ENCODE peak calls at places on chromosomes 3 and 15, in nine cellular contexts. M, W, N, K, A, S, U, B and J are unnamed samples.

GRCh38 chr3:124664804-124665203 is 65.4 kb upstream of the UMPS start:
- DNase-seq in M (no peak), W (no peak), N (no peak), K (no peak), A (no peak), S (no peak), U (peak), B (no peak), J (no peak)

GRCh38 chr3:23685484-23686258 is 120.1 kb upstream of the UBE2E1 start:
- DNase-seq in M (peak), W (no peak), N (no peak), K (peak), A (peak), S (peak), U (peak), B (no peak), J (peak)

GRCh38 chr3:17070560-17070959 is 185.8 kb downstream of the PLCL2 start:
- DNase-seq in M (peak), W (no peak), N (no peak), K (no peak), A (peak), S (peak), U (no peak), B (no peak), J (no peak)

GRCh38 chr15:36468746-36469145 is 110.7 kb upstream of the CDIN1 start:
- DNase-seq in M (peak), W (no peak), N (no peak), K (no peak), A (no peak), S (peak), U (peak), B (no peak), J (no peak)

GRCh38 chr3:115996420-115997108 is 373.3 kb downstream of the GAP43 start:
- DNase-seq in M (peak), W (no peak), N (no peak), K (no peak), A (no peak), S (no peak), U (peak), B (no peak), J (no peak)

GRCh38 chr3:71339049-71339448 is 244.5 kb downstream of the FOXP1 start:
- DNase-seq in M (no peak), W (no peak), N (no peak), K (no peak), A (no peak), S (no peak), U (no peak), B (no peak), J (no peak)

GRCh38 chr3:46931631-46932441 is 44.7 kb downstream of the CCDC12 start:
- DNase-seq in M (peak), W (no peak), N (no peak), K (peak), A (peak), S (no peak), U (peak), B (peak), J (no peak)

GRCh38 chr3:87313641-87314040 is 37.3 kb upstream of the POU1F1 start:
- DNase-seq in M (no peak), W (no peak), N (no peak), K (no peak), A (no peak), S (no peak), U (no peak), B (no peak), J (no peak)

GRCh38 chr15:36921484-36922091 is 178.8 kb downstream of the MEIS2 start:
- DNase-seq in M (no peak), W (no peak), N (no peak), K (no peak), A (peak), S (no peak), U (no peak), B (no peak), J (no peak)

GRCh38 chr3:130671545-130671944 is 75.1 kb downstream of the PIK3R4 start:
- DNase-seq in M (peak), W (no peak), N (no peak), K (peak), A (no peak), S (no peak), U (no peak), B (no peak), J (no peak)

GRCh38 chr3:111517801-111518200 is 24.2 kb upstream of the CD96 start:
- DNase-seq in M (peak), W (no peak), N (no peak), K (peak), A (no peak), S (no peak), U (no peak), B (no peak), J (no peak)